ENCODE peak calls at places on chromosomes 11 and 22, in seven cellular contexts. Z is anterior cingulate cortex, K is colonic mucosa, E is T-cell, M is K562, H is fibroblast of pulmonary artery, F is RKO. O is an unnamed sample.

GRCh38 chr11:131809203-131809948 is 439.0 kb downstream of the NTM start:
- DNase-seq in Z (no peak), K (no peak), E (no peak), M (no peak), H (peak; percentile 7), F (no peak), O (no peak)

GRCh38 chr22:26658671-26659478 is 1.5 kb downstream of the MIAT start:
- DNase-seq in Z (peak; percentile 30), K (peak; percentile 54), E (peak; percentile 41), M (peak; percentile 93), H (peak; percentile 84), F (peak; percentile 96), O (no peak)

GRCh38 chr22:19035474-19036228 is 86.6 kb downstream of the DGCR2 start:
- DNase-seq in Z (no peak), K (no peak), E (no peak), M (peak; percentile 64), H (no peak), F (peak; percentile 13), O (no peak)

GRCh38 chr11:72741849-72742521 is 10.2 kb downstream of the ARAP1 start:
- DNase-seq in Z (no peak), K (no peak), E (no peak), M (peak; percentile 25), H (peak; percentile 26), F (no peak), O (no peak)

GRCh38 chr11:30760341-30760740 is 174.2 kb upstream of the MPPED2 start:
- DNase-seq in Z (no peak), K (no peak), E (no peak), M (no peak), H (no peak), F (no peak), O (no peak)

GRCh38 chr22:26713823-26714449 is 56.5 kb downstream of the MIAT start:
- DNase-seq in Z (no peak), K (no peak), E (no peak), M (no peak), H (peak; percentile 78), F (no peak), O (no peak)

GRCh38 chr11:1937616-1938342 is 9.4 kb upstream of the MRPL23 start:
- DNase-seq in Z (no peak), K (no peak), E (no peak), M (no peak), H (no peak), F (no peak), O (no peak)

GRCh38 chr22:29883831-29884139 is 811 bp downstream of the MTMR3 start:
- DNase-seq in Z (no peak), K (no peak), E (no peak), M (no peak), H (no peak), F (no peak), O (no peak)

GRCh38 chr11:118059231-118059940 is 17.5 kb upstream of the TMPRSS4 start:
- DNase-seq in Z (no peak), K (no peak), E (no peak), M (no peak), H (no peak), F (no peak), O (no peak)

GRCh38 chr22:36927671-36928070 is 14.2 kb downstream of the CSF2RB start:
- DNase-seq in Z (no peak), K (no peak), E (no peak), M (no peak), H (no peak), F (no peak), O (no peak)

GRCh38 chr11:43825217-43825816 is 55.3 kb upstream of the ALKBH3 start:
- DNase-seq in Z (no peak), K (peak; percentile 19), E (no peak), M (peak; percentile 56), H (peak; percentile 54), F (peak; percentile 43), O (peak; percentile 27)

GRCh38 chr11:123653997-123654565 is 343 bp downstream of the SCN3B start:
- DNase-seq in Z (no peak), K (peak; percentile 39), E (no peak), M (peak; percentile 36), H (peak; percentile 46), F (no peak), O (peak; percentile 56)

GRCh38 chr11:68370211-68371111 is 58.1 kb downstream of the LRP5 start:
- DNase-seq in Z (no peak), K (no peak), E (no peak), M (no peak), H (no peak), F (no peak), O (no peak)

GRCh38 chr11:46387919-46388618 is 3.5 kb downstream of the CHRM4 start:
- DNase-seq in Z (no peak), K (no peak), E (no peak), M (peak; percentile 30), H (no peak), F (no peak), O (no peak)

GRCh38 chr22:19057999-19058491 is 64.2 kb downstream of the DGCR2 start:
- DNase-seq in Z (no peak), K (no peak), E (no peak), M (no peak), H (no peak), F (no peak), O (no peak)

GRCh38 chr11:16321148-16321547 is 35.2 kb downstream of the SOX6 start:
- DNase-seq in Z (no peak), K (no peak), E (no peak), M (no peak), H (no peak), F (no peak), O (no peak)

GRCh38 chr11:98616256-98616655 is 404.5 kb upstream of the CNTN5 start:
- DNase-seq in Z (no peak), K (no peak), E (no peak), M (no peak), H (peak; percentile 17), F (no peak), O (no peak)

GRCh38 chr11:31110825-31111224 is 258.7 kb downstream of the DCDC1 start:
- DNase-seq in Z (no peak), K (no peak), E (no peak), M (no peak), H (peak; percentile 9), F (no peak), O (no peak)

GRCh38 chr11:10208045-10208674 is 85.9 kb downstream of the SBF2 start:
- DNase-seq in Z (no peak), K (no peak), E (no peak), M (peak; percentile 41), H (peak; percentile 72), F (peak; percentile 68), O (no peak)

GRCh38 chr11:129189646-129190045 is 2.5 kb downstream of the ARHGAP32 start:
- DNase-seq in Z (no peak), K (peak; percentile 34), E (no peak), M (no peak), H (no peak), F (no peak), O (no peak)

GRCh38 chr22:37228106-37229011 is 15.7 kb downstream of the RAC2 start:
- DNase-seq in Z (peak; percentile 19), K (no peak), E (no peak), M (no peak), H (peak; percentile 54), F (no peak), O (peak; percentile 22)

O was measured in body of pancreas.